ENCODE peak calls at places on chromosomes 13 and 19, in five cellular contexts. Z is GM23338, H is stomach, B is breast epithelium, O is transverse colon. X is an unnamed sample.

GRCh38 chr19:28727133-28727834 is 485.7 kb downstream of the UQCRFS1 start:
- DNase-seq in Z (peak; percentile 85), B (no peak), O (no peak), H (no peak), X (no peak)

GRCh38 chr19:11463391-11463790 is 17.5 kb downstream of the ELAVL3 start:
- DNase-seq in H (no peak), O (no peak), Z (no peak), B (no peak), X (no peak)

GRCh38 chr13:34201050-34201913 is 383.3 kb downstream of the RFC3 start:
- DNase-seq in O (no peak), Z (no peak), H (no peak), B (no peak), X (no peak)

GRCh38 chr19:21698215-21698614 is 69.2 kb downstream of the ZNF100 start:
- DNase-seq in Z (peak; percentile 74), O (no peak), H (no peak), B (no peak), X (no peak)

GRCh38 chr13:104137416-104137815 is 1071.2 kb upstream of the SLC10A2 start:
- DNase-seq in H (no peak), B (no peak), Z (no peak), O (no peak), X (no peak)

GRCh38 chr19:43639507-43640423 is at the start of gene CADM4:
- DNase-seq in H (peak; percentile 43), O (peak; percentile 44), B (peak; percentile 54), Z (peak; percentile 57), X (no peak)

GRCh38 chr13:113187263-113187669 is 21.2 kb downstream of the PCID2 start:
- DNase-seq in H (peak; percentile 72), O (peak; percentile 51), B (no peak), Z (no peak), X (peak; percentile 92)

GRCh38 chr19:50460161-50460765 is 16.0 kb upstream of the EMC10 start:
- DNase-seq in H (no peak), O (no peak), B (no peak), Z (peak; percentile 25), X (no peak)

GRCh38 chr13:50081106-50081898 is 66.1 kb downstream of the KCNRG start:
- DNase-seq in H (peak; percentile 48), Z (peak; percentile 73), O (peak; percentile 61), B (no peak), X (no peak)

GRCh38 chr13:97600438-97601080 is 166.6 kb downstream of the RAP2A start:
- DNase-seq in Z (no peak), H (no peak), O (no peak), B (no peak), X (no peak)

GRCh38 chr19:5908773-5909442 is 4.2 kb downstream of the VMAC start:
- DNase-seq in H (no peak), O (no peak), Z (no peak), B (no peak), X (no peak)

GRCh38 chr13:99929866-99930265 is 41.7 kb downstream of the ZIC5 start:
- DNase-seq in B (no peak), O (no peak), H (no peak), Z (no peak), X (no peak)

GRCh38 chr13:89627991-89628390 is 1719.5 kb upstream of the MIR17HG start:
- DNase-seq in O (no peak), H (no peak), B (no peak), Z (no peak), X (no peak)

GRCh38 chr19:14672043-14672872 is 2.4 kb downstream of the ADGRE3 start:
- DNase-seq in B (no peak), O (no peak), H (no peak), Z (no peak), X (no peak)

GRCh38 chr13:37681295-37682032 is 82.9 kb upstream of the POSTN start:
- DNase-seq in B (no peak), Z (no peak), O (no peak), H (no peak), X (no peak)

GRCh38 chr13:60047943-60048342 is 115.8 kb downstream of the DIAPH3 start:
- DNase-seq in H (no peak), Z (peak; percentile 43), O (no peak), B (no peak), X (no peak)

GRCh38 chr13:43835701-43836100 is 43.8 kb downstream of the CCDC122 start:
- DNase-seq in B (no peak), O (no peak), Z (no peak), H (no peak), X (no peak)

GRCh38 chr19:51127755-51128154 is 3.0 kb downstream of the SIGLEC9 start:
- DNase-seq in B (no peak), H (no peak), O (peak; percentile 28), Z (no peak), X (peak; percentile 67)

GRCh38 chr13:46665630-46666482 is 112.9 kb downstream of the LRCH1 start:
- DNase-seq in Z (no peak), H (no peak), O (no peak), B (no peak), X (no peak)

GRCh38 chr19:40974633-40975037 is 16.4 kb upstream of the CYP2B6 start:
- DNase-seq in O (peak; percentile 81), Z (peak; percentile 92), H (peak; percentile 82), B (peak; percentile 73), X (peak; percentile 83)

GRCh38 chr19:43798546-43799409 is 3.5 kb downstream of the LYPD5 start:
- DNase-seq in H (peak; percentile 62), B (peak; percentile 71), O (peak; percentile 69), Z (peak; percentile 92), X (no peak)

GRCh38 chr13:88622362-88622973 is 951.3 kb downstream of the SLITRK5 start:
- DNase-seq in Z (peak; percentile 1), B (no peak), O (no peak), H (no peak), X (no peak)

GRCh38 chr19:17103177-17103576 is 27.6 kb downstream of the MYO9B start:
- DNase-seq in O (peak; percentile 36), H (peak; percentile 34), Z (peak; percentile 90), B (no peak), X (no peak)

DNA sequence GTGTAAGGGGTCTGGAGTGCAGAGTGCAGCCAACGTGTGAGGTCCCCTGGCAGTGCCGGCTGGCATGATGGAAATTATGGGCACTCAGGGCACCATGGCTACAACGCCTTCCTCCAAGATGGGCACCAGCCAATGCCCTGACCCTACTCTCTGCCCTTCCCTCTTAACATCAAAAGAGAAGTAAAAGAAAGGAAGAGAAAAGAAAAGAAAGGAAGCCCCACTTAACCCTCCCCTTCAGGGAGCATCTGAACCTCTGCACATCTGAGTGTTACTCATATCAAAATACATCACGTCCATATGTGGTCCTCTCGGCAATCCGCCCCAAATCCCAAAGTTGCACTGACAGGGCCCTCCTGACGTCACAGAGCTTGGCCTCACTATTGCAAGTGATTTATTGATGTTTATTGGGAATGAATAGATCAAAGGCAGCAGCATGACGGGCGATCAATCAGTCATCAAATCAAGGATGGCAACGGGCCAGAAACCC is 1.4 kb downstream of the TSHZ3 start:
- DNase-seq in H (no peak), B (no peak), O (no peak), Z (no peak), X (no peak)
- TF ChIP-seq POLR2AphosphoS5 in H (no peak), B (no peak), O (peak; percentile 31), Z (no peak), X (no peak)

GRCh38 chr13:74214321-74214720 is 80.1 kb upstream of the KLF12 start:
- DNase-seq in Z (no peak), B (no peak), H (no peak), O (no peak), X (no peak)
- TF ChIP-seq POLR2AphosphoS5 in Z (no peak), B (no peak), H (no peak), O (no peak), X (no peak)

DNA sequence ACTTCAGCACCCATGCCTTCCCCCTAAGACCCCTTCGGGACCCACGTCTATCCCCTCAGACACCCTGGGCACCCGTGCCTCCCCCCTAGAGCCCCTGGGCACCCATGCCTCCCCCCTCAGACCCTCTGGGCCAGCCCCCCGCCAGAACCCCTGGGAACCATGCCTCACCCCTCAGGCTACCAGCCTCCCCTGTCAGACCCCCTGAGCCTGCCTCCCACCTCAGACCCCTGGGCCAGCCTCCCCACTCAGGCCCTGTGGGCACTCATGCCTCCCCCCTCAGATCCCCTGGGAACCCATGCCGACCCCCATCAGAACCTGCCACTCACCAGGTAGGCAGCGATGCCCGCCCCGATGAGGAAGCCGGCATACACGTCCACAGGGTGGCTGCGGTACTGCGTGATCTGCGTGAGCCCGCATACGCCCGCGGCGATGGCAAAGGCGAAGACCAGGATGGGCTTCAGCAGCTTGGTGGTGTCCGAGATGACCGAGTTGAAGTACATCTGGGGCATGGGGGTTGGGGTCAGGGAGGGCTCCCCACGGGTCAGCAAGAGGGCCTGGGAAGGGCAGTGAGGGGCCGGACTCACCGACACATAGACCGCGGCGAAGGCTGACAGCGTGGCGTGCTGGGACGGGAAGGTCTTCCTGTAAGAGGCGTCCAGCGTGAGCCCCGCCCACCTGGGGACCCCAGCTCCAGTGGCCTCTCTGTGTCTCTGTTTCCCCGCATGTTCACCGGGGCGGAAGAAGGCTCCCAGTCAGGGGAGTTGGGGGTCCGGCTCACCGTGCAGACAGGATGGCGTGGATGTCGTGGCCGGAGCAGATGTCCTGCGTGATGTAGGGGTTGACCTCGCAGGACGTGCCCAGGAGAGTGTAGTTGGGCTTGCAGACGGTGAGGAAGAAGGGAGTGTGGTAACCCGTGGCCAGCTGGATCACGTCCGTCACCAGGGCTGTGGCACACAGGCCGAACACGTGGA is 7.4 kb downstream of the PLPPR3 start:
- DNase-seq in O (no peak), H (no peak), Z (peak; percentile 33), B (no peak), X (peak; percentile 79)
- TF ChIP-seq POLR2AphosphoS5 in O (no peak), H (no peak), Z (no peak), B (no peak), X (no peak)

DNA sequence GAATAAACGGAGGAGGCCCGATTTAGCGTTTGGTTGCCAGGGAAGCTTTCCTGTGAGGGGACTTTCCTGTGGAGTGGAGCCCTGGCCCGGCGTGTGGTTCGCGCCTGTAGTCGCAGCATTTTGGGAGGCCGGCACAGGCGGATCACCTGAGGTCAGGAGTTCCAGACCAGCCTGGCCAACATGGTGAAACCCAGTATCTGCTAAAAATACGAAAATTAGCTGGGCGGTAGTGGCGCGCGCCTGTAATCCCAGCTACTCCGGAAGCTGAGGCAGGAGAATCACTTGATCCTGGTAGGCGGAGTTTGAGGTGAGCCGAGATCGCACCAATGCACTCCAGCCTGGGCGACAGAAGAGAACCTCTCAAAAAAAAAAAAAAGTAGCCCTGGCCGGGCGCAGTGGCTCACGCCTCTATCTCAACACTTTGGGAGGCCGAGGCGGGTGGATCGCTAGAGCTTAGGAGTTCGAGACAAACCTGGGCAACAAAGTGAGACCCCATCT is 6.9 kb downstream of the KANK3 start:
- DNase-seq in Z (peak; percentile 62), B (no peak), O (no peak), H (no peak), X (no peak)
- TF ChIP-seq POLR2AphosphoS5 in Z (no peak), B (no peak), O (no peak), H (no peak), X (no peak)